ENCODE peak calls at places on chromosomes 11 and 22, in five cellular contexts. P is lower lobe of right lung, D is GM20000, U is neural crest cell, Y is choroid plexus epithelial cell. F is an unnamed sample.

GRCh38 chr11:45805305-45806071 is 539 bp downstream of the SLC35C1 start:
- DNase-seq in U (peak), P (peak), Y (peak), D (no peak), F (no peak)

GRCh38 chr11:128341280-128341679 is 246.1 kb downstream of the ETS1 start:
- DNase-seq in Y (peak), D (no peak), P (no peak), U (no peak), F (peak)

GRCh38 chr11:69483170-69483569 is 1.7 kb downstream of the LINC01488 start:
- DNase-seq in Y (no peak), P (no peak), D (no peak), U (no peak), F (no peak)

GRCh38 chr11:61657566-61657965 is 22.6 kb upstream of the DAGLA start:
- DNase-seq in U (no peak), Y (no peak), D (no peak), P (no peak), F (no peak)

GRCh38 chr11:71333473-71333872 is 81.1 kb upstream of the SHANK2 start:
- DNase-seq in Y (no peak), U (no peak), P (no peak), D (no peak), F (no peak)

GRCh38 chr11:107116358-107116757 is 98.1 kb upstream of the GUCY1A2 start:
- DNase-seq in Y (peak), P (no peak), U (no peak), D (no peak), F (no peak)

GRCh38 chr11:132427611-132428010 is 1057.2 kb downstream of the NTM start:
- DNase-seq in Y (peak), D (no peak), P (no peak), U (no peak), F (no peak)

GRCh38 chr22:31346255-31346732 is at the start of gene PATZ1:
- DNase-seq in D (peak), Y (peak), U (peak), P (peak), F (peak)

GRCh38 chr11:108786281-108786990 is 121.6 kb downstream of the DDX10 start:
- DNase-seq in Y (no peak), D (no peak), U (no peak), P (no peak), F (no peak)

GRCh38 chr11:58574851-58575250 is 805 bp downstream of the LPXN start:
- DNase-seq in D (no peak), P (no peak), Y (peak), U (no peak), F (no peak)

GRCh38 chr22:46844606-46845210 is 82.3 kb downstream of the TBC1D22A start:
- DNase-seq in P (no peak), Y (no peak), U (no peak), D (no peak), F (no peak)

GRCh38 chr11:131829725-131830124 is 459.3 kb downstream of the NTM start:
- DNase-seq in Y (no peak), D (no peak), P (no peak), U (no peak), F (no peak)

GRCh38 chr11:67435031-67435726 is 2.3 kb downstream of the PTPRCAP start:
- DNase-seq in D (no peak), P (no peak), Y (no peak), U (no peak), F (peak)

GRCh38 chr11:64120951-64121569 is 44.9 kb downstream of the MACROD1 start:
- DNase-seq in Y (no peak), P (peak), D (no peak), U (no peak), F (no peak)

GRCh38 chr11:72391638-72392423 is 42.5 kb downstream of the CLPB start:
- DNase-seq in D (peak), U (no peak), P (no peak), Y (no peak), F (no peak)

GRCh38 chr22:21977814-21978213 is 4.8 kb downstream of the TOP3B start:
- DNase-seq in U (no peak), Y (no peak), D (no peak), P (no peak), F (no peak)

GRCh38 chr11:10387209-10388083 is 67.6 kb upstream of the AMPD3 start:
- DNase-seq in P (no peak), U (no peak), Y (peak), D (no peak), F (no peak)

GRCh38 chr11:2827256-2827655 is 58.3 kb downstream of the CDKN1C start:
- DNase-seq in Y (no peak), U (no peak), P (peak), D (no peak), F (no peak)

GRCh38 chr11:26842458-26842841 is 120.6 kb upstream of the SLC5A12 start:
- DNase-seq in P (no peak), D (no peak), U (no peak), Y (no peak), F (no peak)

GRCh38 chr22:46564084-46564714 is 26.8 kb upstream of the CELSR1 start:
- DNase-seq in D (no peak), Y (no peak), U (no peak), P (no peak), F (no peak)

GRCh38 chr22:29205598-29206371 is at the start of gene EMID1:
- DNase-seq in D (peak), P (peak), U (no peak), Y (peak), F (peak)

GRCh38 chr11:111602865-111603632 is 800 bp downstream of the SIK2 start:
- DNase-seq in D (peak), U (peak), Y (peak), P (peak), F (peak)

GRCh38 chr22:44130076-44130711 is 50.5 kb upstream of the PARVG start:
- DNase-seq in Y (peak), P (no peak), U (no peak), D (no peak), F (no peak)

GRCh38 chr11:74460481-74461154 is 6.7 kb downstream of the KCNE3 start:
- DNase-seq in U (no peak), P (no peak), Y (peak), D (no peak), F (no peak)

GRCh38 chr11:61963282-61964057 is 4.0 kb downstream of the FTH1 start:
- DNase-seq in P (no peak), D (no peak), Y (peak), U (no peak), F (no peak)

DNA sequence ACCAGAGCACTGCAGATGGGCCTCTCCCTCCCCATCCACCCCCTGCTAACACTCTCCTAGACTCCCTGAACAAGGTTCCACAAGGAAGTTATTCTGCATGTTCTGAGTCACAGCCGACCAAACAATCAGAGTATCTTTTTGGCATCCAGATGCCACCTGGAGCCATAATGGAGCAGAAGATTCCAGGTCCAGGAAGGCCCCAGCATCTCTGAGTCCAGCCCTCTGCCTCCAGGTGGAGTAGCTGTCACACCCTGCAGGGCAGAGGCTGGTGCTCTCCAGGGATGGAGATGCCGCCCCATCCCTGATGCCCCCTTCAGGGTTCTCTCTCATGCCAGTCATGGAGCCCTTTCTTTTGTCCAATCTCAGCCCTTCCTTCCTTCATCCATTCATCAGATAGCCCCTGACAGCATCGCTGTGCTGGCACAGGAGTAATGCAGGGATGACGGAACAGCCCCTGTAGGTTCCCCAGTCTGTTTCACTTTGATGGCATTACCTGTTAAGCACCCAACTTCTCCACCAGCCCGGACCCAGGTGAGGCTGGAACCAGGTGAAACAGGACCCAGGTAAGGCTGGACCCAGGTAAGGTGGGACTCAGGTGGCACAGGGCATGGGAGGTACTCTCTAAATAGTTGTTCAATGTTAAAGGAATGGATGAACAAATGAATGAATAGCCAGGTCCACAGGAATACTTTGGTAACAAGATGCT is 20.1 kb upstream of the TSKU start:
- DNase-seq in P (no peak), U (no peak), D (no peak), Y (no peak), F (no peak)
- TF ChIP-seq CTCF in P (no peak), U (no peak), D (no peak), Y (no peak), F (no peak)

GRCh38 chr11:126864934-126865333 is 135.6 kb downstream of the KIRREL3 start:
- DNase-seq in U (no peak), P (no peak), Y (no peak), D (no peak), F (no peak)

GRCh38 chr11:126861796-126862195 is 138.8 kb downstream of the KIRREL3 start:
- DNase-seq in P (no peak), U (no peak), Y (no peak), D (no peak), F (no peak)

GRCh38 chr11:126863294-126863997 is 137.1 kb downstream of the KIRREL3 start:
- DNase-seq in P (no peak), D (no peak), Y (no peak), U (no peak), F (no peak)

GRCh38 chr11:126857860-126858808 is 142.4 kb downstream of the KIRREL3 start:
- DNase-seq in P (no peak), D (no peak), Y (no peak), U (no peak), F (no peak)

DNA sequence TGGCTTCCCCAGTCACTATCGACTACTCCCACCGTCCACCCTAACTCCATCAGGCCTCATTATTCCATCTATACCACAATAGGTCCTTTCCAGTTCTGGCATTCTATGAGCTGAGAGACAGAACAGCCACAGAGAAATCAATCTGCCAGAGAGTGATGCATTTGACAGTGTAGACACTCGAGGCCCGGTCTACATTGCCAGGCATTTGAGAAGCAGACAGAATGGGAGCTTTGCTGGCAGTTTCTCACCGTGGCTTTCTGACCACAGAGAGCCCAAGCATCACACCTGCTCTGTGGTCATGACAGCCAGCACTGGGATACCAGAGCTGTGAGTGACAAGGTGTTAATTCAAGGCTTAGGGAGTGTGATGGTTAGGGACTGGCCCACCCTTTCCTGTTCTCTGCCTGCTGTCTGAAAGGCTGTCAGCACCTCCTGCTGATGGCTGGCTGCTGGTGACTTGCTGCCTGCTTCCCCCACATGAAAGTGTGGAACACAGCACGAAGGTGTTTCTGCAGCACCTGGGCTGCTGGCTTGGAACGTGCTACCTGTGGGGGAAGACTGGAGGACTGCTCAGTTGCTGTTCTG is 137.8 kb downstream of the KIRREL3 start:
- DNase-seq in D (no peak), U (no peak), P (no peak), Y (no peak), F (peak)
- TF ChIP-seq CTCF in D (no peak), U (no peak), P (no peak), Y (no peak), F (no peak)

GRCh38 chr11:60482361-60482760 is 10.2 kb upstream of the MS4A12 start:
- DNase-seq in U (no peak), P (no peak), Y (no peak), D (no peak), F (no peak)

GRCh38 chr11:60485987-60486386 is 6.6 kb upstream of the MS4A12 start:
- DNase-seq in P (no peak), U (peak), Y (no peak), D (peak), F (peak)
- TF ChIP-seq CTCF in P (peak), U (peak), Y (no peak), D (peak), F (peak)

GRCh38 chr11:44332665-44333064 is 22.7 kb upstream of the ALX4 start:
- DNase-seq in U (no peak), P (no peak), D (no peak), Y (no peak), F (no peak)
- TF ChIP-seq CTCF in U (no peak), P (no peak), D (no peak), Y (no peak), F (no peak)

GRCh38 chr11:117883063-117883462 is 6.6 kb upstream of the FXYD6 start:
- DNase-seq in P (no peak), Y (no peak), D (no peak), U (no peak), F (no peak)
- TF ChIP-seq CTCF in P (no peak), Y (no peak), D (no peak), U (no peak), F (no peak)